ENCODE peak calls at places on chromosomes 13 and 19, in eight cellular contexts. A, V, M, D, C, E, X and P are unnamed samples.

GRCh38 chr13:30346159-30346788 is 38.9 kb upstream of the KATNAL1 start:
- DNase-seq in V (no peak), A (no peak), M (no peak), X (peak; percentile 16), D (no peak), C (no peak), E (no peak), P (no peak)

GRCh38 chr19:18306209-18306902 is 16.5 kb downstream of the LSM4 start:
- DNase-seq in A (no peak), M (no peak), V (no peak), C (no peak), D (no peak), X (no peak), E (no peak), P (no peak)

GRCh38 chr13:100235311-100235901 is 146.5 kb downstream of the PCCA start:
- DNase-seq in A (peak; percentile 76), C (peak; percentile 59), E (no peak), D (peak; percentile 58), M (no peak), X (no peak), V (peak; percentile 56), P (peak; percentile 74)

GRCh38 chr13:113083402-113084061 is 22.1 kb upstream of the F7 start:
- DNase-seq in X (no peak), M (no peak), V (peak; percentile 30), C (no peak), E (peak; percentile 89), A (no peak), D (no peak), P (no peak)

GRCh38 chr19:3656747-3657394 is 30.3 kb upstream of the CACTIN start:
- DNase-seq in E (no peak), D (peak; percentile 33), V (peak; percentile 60), M (no peak), A (no peak), C (no peak), X (no peak), P (no peak)

GRCh38 chr19:16268676-16269319 is 55.8 kb upstream of the KLF2 start:
- DNase-seq in X (peak; percentile 18), A (no peak), V (no peak), M (no peak), D (no peak), E (no peak), C (no peak), P (no peak)

GRCh38 chr19:45767410-45767880 is 1.6 kb downstream of the SIX5 start:
- DNase-seq in E (peak; percentile 87), X (no peak), D (peak; percentile 68), A (peak; percentile 92), C (peak; percentile 79), V (peak; percentile 83), M (no peak), P (peak; percentile 63)

GRCh38 chr19:41917676-41918075 is 10.6 kb downstream of the ERFL start:
- DNase-seq in C (no peak), M (no peak), A (no peak), V (no peak), E (no peak), D (no peak), X (no peak), P (no peak)

GRCh38 chr13:112645327-112645914 is 44.4 kb upstream of the ATP11A start:
- DNase-seq in D (no peak), M (no peak), A (no peak), E (peak; percentile 51), C (no peak), X (no peak), V (no peak), P (no peak)

GRCh38 chr19:47093841-47094240 is 19.7 kb downstream of the ZC3H4 start:
- DNase-seq in M (no peak), X (no peak), C (no peak), D (peak; percentile 45), E (no peak), V (no peak), A (no peak), P (no peak)

GRCh38 chr19:11380653-11381534 is 3.2 kb downstream of the EPOR start:
- DNase-seq in X (peak; percentile 96), A (peak; percentile 95), D (peak; percentile 98), C (peak; percentile 99), V (peak; percentile 98), M (peak; percentile 75), E (peak; percentile 95), P (peak; percentile 95)

GRCh38 chr13:114298866-114299265 is 15.4 kb upstream of the CHAMP1 start:
- DNase-seq in V (no peak), M (no peak), D (no peak), A (no peak), X (no peak), C (no peak), E (no peak), P (no peak)

GRCh38 chr13:42574435-42575311 is 721 bp downstream of the TNFSF11 start:
- DNase-seq in D (peak; percentile 12), M (no peak), V (peak; percentile 20), E (no peak), A (no peak), X (no peak), C (no peak), P (no peak)

GRCh38 chr19:31501427-31502195 is 152.4 kb upstream of the TSHZ3 start:
- DNase-seq in X (no peak), C (no peak), A (no peak), E (no peak), V (no peak), M (no peak), D (no peak), P (no peak)

GRCh38 chr13:78382946-78383542 is 220.3 kb downstream of the POU4F1 start:
- DNase-seq in M (no peak), A (no peak), D (no peak), V (no peak), E (no peak), C (no peak), X (no peak), P (no peak)

GRCh38 chr19:3184847-3185481 is 766 bp upstream of the NCLN start:
- DNase-seq in A (peak; percentile 71), V (peak; percentile 71), C (peak; percentile 48), M (peak; percentile 60), X (peak; percentile 63), D (no peak), E (peak; percentile 83), P (peak; percentile 78)

GRCh38 chr13:54852831-54853230 is 1824.2 kb downstream of the OLFM4 start:
- DNase-seq in X (no peak), C (no peak), A (no peak), M (no peak), V (no peak), D (no peak), E (no peak), P (no peak)

GRCh38 chr13:87129602-87130300 is 541.4 kb upstream of the SLITRK5 start:
- DNase-seq in C (no peak), M (no peak), X (no peak), V (peak; percentile 80), E (no peak), A (peak; percentile 63), D (peak; percentile 89), P (no peak)

GRCh38 chr19:18009412-18010066 is 1.6 kb downstream of the ARRDC2 start:
- DNase-seq in C (peak; percentile 69), E (no peak), D (peak; percentile 64), M (no peak), X (no peak), V (no peak), A (no peak), P (no peak)

GRCh38 chr13:90686438-90686837 is 661.0 kb upstream of the MIR17HG start:
- DNase-seq in X (no peak), D (peak; percentile 69), A (peak; percentile 92), V (peak; percentile 71), E (no peak), M (no peak), C (peak; percentile 72), P (no peak)

GRCh38 chr19:48059331-48059730 is 15.5 kb upstream of the CABP5 start:
- DNase-seq in A (no peak), V (no peak), C (no peak), M (no peak), X (no peak), E (no peak), D (no peak), P (no peak)

GRCh38 chr19:45872095-45872919 is 8.2 kb downstream of the FOXA3 start:
- DNase-seq in E (no peak), A (no peak), X (no peak), V (no peak), C (no peak), M (no peak), D (no peak), P (no peak)

GRCh38 chr19:10043286-10043927 is 30.1 kb downstream of the RDH8 start:
- DNase-seq in V (peak; percentile 27), D (peak; percentile 43), X (no peak), A (peak; percentile 20), M (no peak), E (no peak), C (no peak), P (peak; percentile 10)

GRCh38 chr13:108780706-108781105 is 151.3 kb downstream of the MYO16 start:
- DNase-seq in M (no peak), V (no peak), A (no peak), C (no peak), X (no peak), D (peak; percentile 75), E (no peak), P (no peak)

GRCh38 chr13:96898855-96899254 is 95.4 kb downstream of the OXGR1 start:
- DNase-seq in M (no peak), A (no peak), V (no peak), D (no peak), X (no peak), E (no peak), C (no peak), P (no peak)

GRCh38 chr19:49113762-49114629 is at the start of gene LIN7B:
- DNase-seq in E (peak; percentile 86), V (peak; percentile 72), M (no peak), X (peak; percentile 63), C (peak; percentile 91), D (peak; percentile 77), A (peak; percentile 57), P (peak; percentile 79)

GRCh38 chr19:35249146-35249847 is 495 bp downstream of the LSR start:
- DNase-seq in A (no peak), X (no peak), D (peak; percentile 46), V (peak; percentile 46), C (no peak), M (no peak), E (peak; percentile 63), P (no peak)

GRCh38 chr19:1340681-1341469 is 42.8 kb upstream of the NDUFS7 start:
- DNase-seq in V (no peak), E (no peak), X (no peak), D (no peak), M (no peak), C (no peak), A (no peak), P (no peak)

GRCh38 chr19:50893047-50893737 is 18.0 kb downstream of the KLK4 start:
- DNase-seq in X (no peak), V (no peak), D (no peak), M (no peak), A (no peak), E (no peak), C (no peak), P (peak; percentile 13)

GRCh38 chr13:20192470-20193141 is at the start of gene GJB2:
- DNase-seq in A (no peak), D (no peak), V (peak; percentile 65), X (no peak), C (no peak), M (no peak), E (no peak), P (no peak)

GRCh38 chr19:47699360-47699917 is 13.8 kb upstream of the EHD2 start:
- DNase-seq in V (peak; percentile 45), A (peak; percentile 26), D (peak; percentile 49), M (no peak), C (peak; percentile 68), X (no peak), E (no peak), P (peak; percentile 63)

GRCh38 chr19:20923077-20923871 is at the start of gene ZNF85:
- DNase-seq in V (peak; percentile 91), M (peak; percentile 40), D (peak; percentile 95), X (peak; percentile 80), E (peak; percentile 91), A (peak; percentile 93), C (peak; percentile 91), P (peak; percentile 96)